ENCODE peak calls at places on chromosome 15, in four cellular contexts. One of them, this sample, is unnamed.

GRCh38 chr15:51218249-51218648 is 120.1 kb downstream of the CYP19A1 start:
- DNase-seq in CD14-positive monocyte: no peak
- DNase-seq in GM23248: no peak
- DNase-seq in renal cortical epithelial cell: no peak
- DNase-seq in this sample: no peak

GRCh38 chr15:70426065-70426821 is 328.5 kb upstream of the TLE3 start:
- DNase-seq in CD14-positive monocyte: no peak
- DNase-seq in GM23248: peak
- DNase-seq in renal cortical epithelial cell: no peak
- DNase-seq in this sample: no peak

GRCh38 chr15:92663250-92663951 is 7.8 kb upstream of the FAM174B start:
- DNase-seq in CD14-positive monocyte: no peak
- DNase-seq in GM23248: no peak
- DNase-seq in renal cortical epithelial cell: no peak
- DNase-seq in this sample: no peak

GRCh38 chr15:100570282-100570681 is 31.7 kb downstream of the LINS1 start:
- DNase-seq in CD14-positive monocyte: no peak
- DNase-seq in GM23248: peak
- DNase-seq in renal cortical epithelial cell: no peak
- DNase-seq in this sample: no peak

GRCh38 chr15:23564798-23565394 is 578 bp upstream of the MKRN3 start:
- DNase-seq in CD14-positive monocyte: no peak
- DNase-seq in GM23248: no peak
- DNase-seq in renal cortical epithelial cell: no peak
- DNase-seq in this sample: peak

GRCh38 chr15:62449638-62450037 is 284.6 kb upstream of the C2CD4B start:
- DNase-seq in CD14-positive monocyte: no peak
- DNase-seq in GM23248: no peak
- DNase-seq in renal cortical epithelial cell: peak
- DNase-seq in this sample: no peak

GRCh38 chr15:28182731-28183130 is 83.6 kb upstream of the OCA2 start:
- DNase-seq in CD14-positive monocyte: no peak
- DNase-seq in GM23248: no peak
- DNase-seq in renal cortical epithelial cell: no peak
- DNase-seq in this sample: no peak

GRCh38 chr15:60381148-60381788 is 16.5 kb downstream of the ANXA2 start:
- DNase-seq in CD14-positive monocyte: no peak
- DNase-seq in GM23248: peak
- DNase-seq in renal cortical epithelial cell: peak
- DNase-seq in this sample: no peak

GRCh38 chr15:77637851-77638402 is 5.2 kb upstream of the LINGO1 start:
- DNase-seq in CD14-positive monocyte: no peak
- DNase-seq in GM23248: no peak
- DNase-seq in renal cortical epithelial cell: no peak
- DNase-seq in this sample: no peak

GRCh38 chr15:33242669-33243191 is 48.2 kb upstream of the FMN1 start:
- DNase-seq in CD14-positive monocyte: no peak
- DNase-seq in GM23248: peak
- DNase-seq in renal cortical epithelial cell: peak
- DNase-seq in this sample: no peak

GRCh38 chr15:88324241-88325065 is 67.9 kb upstream of the NTRK3 start:
- DNase-seq in CD14-positive monocyte: no peak
- DNase-seq in GM23248: peak
- DNase-seq in renal cortical epithelial cell: no peak
- DNase-seq in this sample: no peak

GRCh38 chr15:92807971-92808571 is 92.1 kb upstream of the CHD2 start:
- DNase-seq in CD14-positive monocyte: peak
- DNase-seq in GM23248: peak
- DNase-seq in renal cortical epithelial cell: peak
- DNase-seq in this sample: no peak

GRCh38 chr15:28182216-28182615 is 83.1 kb upstream of the OCA2 start:
- DNase-seq in CD14-positive monocyte: no peak
- DNase-seq in GM23248: no peak
- DNase-seq in renal cortical epithelial cell: no peak
- DNase-seq in this sample: no peak

GRCh38 chr15:78933187-78934062 is 11.4 kb downstream of the CTSH start:
- DNase-seq in CD14-positive monocyte: no peak
- DNase-seq in GM23248: no peak
- DNase-seq in renal cortical epithelial cell: no peak
- DNase-seq in this sample: no peak

This sample was measured in WERI-Rb-1.